ENCODE peak calls at places on chromosome 1, in four cellular contexts. Y is K562, R is HCT116, G is SK-N-SH. A is an unnamed sample.

GRCh38 chr1:39852876-39853275 is 30.4 kb downstream of the TRIT1 start:
- DNase-seq in G (no peak), Y (no peak), R (no peak), A (no peak)

GRCh38 chr1:169933999-169934725 is 40.5 kb upstream of the SCYL3 start:
- DNase-seq in G (no peak), R (no peak), Y (no peak), A (no peak)

GRCh38 chr1:23402286-23403037 is 22.1 kb downstream of the TCEA3 start:
- DNase-seq in Y (no peak), G (no peak), R (no peak), A (no peak)

GRCh38 chr1:204868340-204868700 is 2.3 kb upstream of the NFASC start:
- DNase-seq in Y (no peak), R (no peak), G (no peak), A (no peak)

GRCh38 chr1:116544588-116545358 is 26.1 kb downstream of the CD58 start:
- DNase-seq in G (no peak), Y (no peak), R (no peak), A (no peak)

GRCh38 chr1:85148524-85149250 is 52.1 kb downstream of the SYDE2 start:
- DNase-seq in G (no peak), Y (no peak), R (no peak), A (no peak)

GRCh38 chr1:20731057-20731991 is 1.2 kb downstream of the SH2D5 start:
- DNase-seq in R (no peak), Y (no peak), G (peak), A (no peak)

GRCh38 chr1:96730574-96731298 is 9.2 kb downstream of the PTBP2 start:
- DNase-seq in R (no peak), Y (no peak), G (no peak), A (peak)

GRCh38 chr1:45355683-45356082 is 15.4 kb upstream of the MUTYH start:
- DNase-seq in Y (no peak), R (no peak), G (no peak), A (peak)

GRCh38 chr1:21626921-21627339 is 42.2 kb downstream of the RAP1GAP start:
- DNase-seq in G (no peak), R (no peak), Y (no peak), A (no peak)

GRCh38 chr1:58811303-58811702 is 27.5 kb upstream of the JUN start:
- DNase-seq in Y (no peak), R (no peak), G (no peak), A (no peak)

GRCh38 chr1:220808501-220809186 is 21.9 kb downstream of the MTARC1 start:
- DNase-seq in Y (no peak), G (no peak), R (no peak), A (no peak)

GRCh38 chr1:28359592-28360239 is 9.8 kb upstream of the PHACTR4 start:
- DNase-seq in G (peak), R (no peak), Y (peak), A (peak)

GRCh38 chr1:17066530-17067426 is 12.9 kb upstream of the SDHB start:
- DNase-seq in Y (no peak), G (no peak), R (no peak), A (no peak)

GRCh38 chr1:186829679-186830587 is 1.2 kb downstream of the PLA2G4A start:
- DNase-seq in R (no peak), Y (no peak), G (no peak), A (no peak)

GRCh38 chr1:119081705-119082104 is 58.7 kb downstream of the WARS2 start:
- DNase-seq in G (no peak), R (no peak), Y (no peak), A (no peak)

GRCh38 chr1:231731262-231731661 is 104.7 kb downstream of the DISC1 start:
- DNase-seq in R (no peak), G (no peak), Y (no peak), A (no peak)

GRCh38 chr1:54273092-54273836 is 73.3 kb downstream of the MRPL37 start:
- DNase-seq in G (peak), R (no peak), Y (peak), A (no peak)

GRCh38 chr1:46302091-46303037 is 1.1 kb downstream of the LRRC41 start:
- DNase-seq in R (no peak), Y (peak), G (peak), A (peak)

GRCh38 chr1:1777950-1778826 is at the start of gene NADK:
- DNase-seq in R (peak), Y (peak), G (peak), A (no peak)

GRCh38 chr1:158330390-158330789 is 941 bp downstream of the CD1B start:
- DNase-seq in R (no peak), Y (no peak), G (no peak), A (no peak)

GRCh38 chr1:157781048-157781447 is 4.1 kb upstream of the FCRL2 start:
- DNase-seq in Y (no peak), G (no peak), R (no peak), A (no peak)

GRCh38 chr1:247056071-247056470 is 22.5 kb downstream of the ZNF670 start:
- DNase-seq in R (no peak), Y (no peak), G (no peak), A (no peak)

GRCh38 chr1:119779869-119780356 is 11.2 kb upstream of the HMGCS2 start:
- DNase-seq in Y (no peak), G (peak), R (no peak), A (no peak)

GRCh38 chr1:115409097-115409852 is 71.2 kb upstream of the NGF start:
- DNase-seq in G (no peak), R (no peak), Y (no peak), A (no peak)

GRCh38 chr1:19115082-19115808 is 94.8 kb downstream of the UBR4 start:
- DNase-seq in G (no peak), Y (no peak), R (no peak), A (no peak)

GRCh38 chr1:6704746-6705145 is 3.1 kb upstream of the DNAJC11 start:
- DNase-seq in G (no peak), R (no peak), Y (no peak), A (no peak)

GRCh38 chr1:172567720-172568119 is 34.8 kb downstream of the SUCO start:
- DNase-seq in G (no peak), R (no peak), Y (no peak), A (no peak)

GRCh38 chr1:89546082-89546889 is 21.7 kb downstream of the LRRC8B start:
- DNase-seq in G (no peak), R (no peak), Y (no peak), A (no peak)

GRCh38 chr1:1621682-1622577 is 6.6 kb downstream of the MIB2 start:
- DNase-seq in R (no peak), G (no peak), Y (no peak), A (no peak)

GRCh38 chr1:15283500-15283899 is 36.5 kb downstream of the FHAD1 start:
- DNase-seq in Y (no peak), R (no peak), G (peak), A (no peak)

GRCh38 chr1:3907031-3907534 is 7.0 kb upstream of the C1orf174 start:
- DNase-seq in G (peak), R (no peak), Y (peak), A (no peak)

DNA sequence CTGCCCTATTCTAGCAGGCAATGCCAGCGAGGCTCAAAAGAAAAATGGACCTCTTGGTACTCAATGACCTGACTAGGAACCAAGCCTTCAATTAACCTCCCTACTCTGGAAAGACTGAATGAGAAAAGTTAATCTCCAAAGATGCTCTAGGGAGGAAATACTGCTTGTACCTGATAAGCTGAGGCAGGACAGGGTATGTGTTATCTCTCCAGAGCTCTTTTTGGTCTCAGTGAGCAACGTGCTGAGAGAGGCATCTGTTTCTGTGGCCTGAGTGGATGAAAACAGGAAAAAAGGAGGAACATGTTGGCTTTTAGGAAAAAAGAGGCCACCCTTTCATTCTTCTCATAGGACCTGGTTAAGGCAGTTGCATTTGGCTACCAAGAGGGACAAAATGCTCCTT is 11.2 kb upstream of the MRPL9 start:
- DNase-seq in Y (peak), R (no peak), G (no peak), A (no peak)
- TF ChIP-seq ELF1 in Y (no peak), R (no peak), G (no peak), A (no peak)

DNA sequence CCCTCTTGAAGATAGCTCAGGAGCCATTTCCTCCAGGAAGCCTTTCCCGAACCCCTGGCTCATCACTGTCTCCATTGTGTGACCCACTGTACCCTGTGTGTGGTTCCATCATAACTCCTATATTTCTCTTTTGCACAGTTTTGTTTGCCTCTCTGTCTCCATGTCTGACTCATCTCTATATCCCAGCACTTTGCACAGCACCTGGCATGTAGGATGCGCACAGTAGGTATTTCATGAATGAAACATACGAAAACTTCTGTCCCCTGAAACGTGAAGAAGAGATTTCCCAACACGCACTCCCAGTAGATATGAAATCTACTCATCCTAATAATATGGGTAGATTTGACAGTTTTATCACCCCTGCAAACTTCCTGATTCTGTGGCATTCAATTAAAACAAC is 275.2 kb downstream of the NFIA start:
- DNase-seq in G (no peak), R (no peak), Y (no peak), A (no peak)
- TF ChIP-seq ELF1 in G (no peak), R (no peak), Y (no peak), A (no peak)

GRCh38 chr1:86277909-86278308 is 118.2 kb downstream of the ODF2L start:
- DNase-seq in G (no peak), Y (no peak), R (no peak), A (no peak)
- TF ChIP-seq ELF1 in G (no peak), Y (no peak), R (no peak), A (no peak)

DNA sequence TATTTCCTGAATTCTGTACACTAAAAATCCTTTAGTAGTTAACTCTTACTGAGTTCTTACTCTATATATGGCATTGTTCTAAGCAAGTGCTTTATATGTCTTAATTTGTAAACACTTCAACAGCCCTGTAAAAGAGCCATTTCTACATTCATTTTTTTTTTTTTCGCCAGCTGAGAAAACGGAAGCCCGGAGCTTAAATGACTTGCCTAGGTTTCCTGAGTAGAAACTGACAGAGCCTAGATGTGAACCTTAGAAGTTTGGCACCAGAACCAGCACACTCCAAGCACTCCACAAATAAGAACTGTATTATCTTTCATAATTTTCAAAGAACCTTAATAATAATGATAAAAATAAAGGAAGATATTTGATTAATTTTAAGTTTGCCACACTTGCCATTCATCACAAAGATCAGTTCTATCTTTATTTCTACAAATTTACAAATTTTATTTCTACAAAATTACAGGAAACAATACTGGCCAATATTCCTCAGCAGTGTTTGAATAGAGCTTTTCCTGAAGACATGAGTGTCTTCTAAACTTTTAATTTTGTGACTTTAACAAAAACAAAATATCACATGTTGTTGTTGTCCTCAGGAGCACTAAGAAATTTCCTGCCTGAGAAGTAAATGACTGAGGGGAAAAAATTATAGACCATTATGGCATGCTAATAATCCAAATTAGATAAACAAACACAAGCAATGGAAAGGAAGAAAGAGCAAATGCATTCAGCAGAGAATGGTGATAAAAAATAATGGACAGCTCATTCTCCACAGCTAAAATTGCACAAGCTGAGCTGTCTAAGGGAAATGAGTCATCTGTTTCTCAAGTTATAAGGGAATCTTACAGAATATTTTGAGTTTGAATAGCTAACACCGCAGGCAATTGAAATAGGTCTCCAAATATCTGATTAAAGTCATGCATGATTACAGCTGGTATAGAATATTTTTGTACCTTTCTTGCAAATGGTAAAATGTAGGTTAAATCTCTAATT is 71.2 kb downstream of the DPYD start:
- DNase-seq in R (no peak), Y (no peak), G (no peak), A (no peak)
- TF ChIP-seq ELF1 in R (no peak), Y (no peak), G (no peak), A (no peak)

DNA sequence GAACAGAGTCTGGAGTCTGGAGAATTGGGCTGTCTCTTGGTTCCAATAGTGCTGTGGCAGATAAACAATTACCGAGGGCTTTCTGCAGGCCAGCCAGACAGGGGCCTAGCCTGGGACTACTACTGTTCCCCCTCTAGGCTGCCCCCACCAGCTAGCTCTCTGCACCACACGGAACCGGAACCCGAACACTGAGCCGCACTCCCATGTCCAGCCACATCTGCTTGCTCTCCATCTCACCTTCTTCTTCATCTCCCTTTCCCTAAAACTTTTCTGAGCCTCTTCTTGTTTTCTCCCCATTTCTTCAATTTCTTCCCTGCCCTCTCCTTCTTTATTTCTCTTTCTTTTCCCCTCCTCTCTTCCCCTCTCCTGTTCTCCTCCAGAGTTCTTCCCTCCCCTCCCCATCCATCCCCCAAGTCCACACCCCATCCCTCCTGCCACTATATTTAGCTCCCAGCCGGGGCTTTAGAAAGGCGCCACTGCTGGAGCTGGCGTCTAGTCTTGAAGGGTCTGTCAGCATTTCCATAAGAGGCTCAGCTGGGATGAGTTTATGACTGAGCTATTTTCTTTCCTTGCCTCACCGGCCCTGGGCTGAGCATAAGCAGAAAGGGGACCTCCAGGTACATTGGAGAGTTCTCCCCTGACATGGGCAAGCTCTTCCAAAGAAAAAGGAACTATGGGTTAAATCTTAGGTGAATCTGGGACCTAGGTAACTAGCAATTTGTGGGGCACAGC is 25.7 kb upstream of the ATP2B4 start:
- DNase-seq in G (no peak), R (no peak), Y (no peak), A (no peak)
- TF ChIP-seq ELF1 in G (no peak), R (no peak), Y (no peak), A (no peak)

GRCh38 chr1:236127045-236127444 is 15.3 kb upstream of the GPR137B start:
- DNase-seq in G (no peak), R (no peak), Y (no peak), A (no peak)

GRCh38 chr1:236122176-236122575 is 20.2 kb upstream of the GPR137B start:
- DNase-seq in G (no peak), Y (no peak), R (no peak), A (no peak)

GRCh38 chr1:236123563-236123962 is 18.8 kb upstream of the GPR137B start:
- DNase-seq in R (no peak), G (no peak), Y (no peak), A (no peak)

GRCh38 chr1:236128646-236129178 is 13.6 kb upstream of the GPR137B start:
- DNase-seq in Y (no peak), R (no peak), G (peak), A (no peak)

GRCh38 chr1:236124965-236125364 is 17.4 kb upstream of the GPR137B start:
- DNase-seq in Y (no peak), G (no peak), R (no peak), A (peak)
- TF ChIP-seq ELF1 in Y (no peak), G (no peak), R (no peak), A (no peak)

GRCh38 chr1:95197616-95198252 is 36.3 kb upstream of the RWDD3 start:
- DNase-seq in R (no peak), Y (no peak), G (no peak), A (no peak)
- TF ChIP-seq ELF1 in R (no peak), Y (no peak), G (no peak), A (no peak)

GRCh38 chr1:78490861-78491310 is at the start of gene PTGFR:
- DNase-seq in G (peak), R (no peak), Y (no peak), A (no peak)
- TF ChIP-seq ELF1 in G (no peak), R (no peak), Y (no peak), A (no peak)

DNA sequence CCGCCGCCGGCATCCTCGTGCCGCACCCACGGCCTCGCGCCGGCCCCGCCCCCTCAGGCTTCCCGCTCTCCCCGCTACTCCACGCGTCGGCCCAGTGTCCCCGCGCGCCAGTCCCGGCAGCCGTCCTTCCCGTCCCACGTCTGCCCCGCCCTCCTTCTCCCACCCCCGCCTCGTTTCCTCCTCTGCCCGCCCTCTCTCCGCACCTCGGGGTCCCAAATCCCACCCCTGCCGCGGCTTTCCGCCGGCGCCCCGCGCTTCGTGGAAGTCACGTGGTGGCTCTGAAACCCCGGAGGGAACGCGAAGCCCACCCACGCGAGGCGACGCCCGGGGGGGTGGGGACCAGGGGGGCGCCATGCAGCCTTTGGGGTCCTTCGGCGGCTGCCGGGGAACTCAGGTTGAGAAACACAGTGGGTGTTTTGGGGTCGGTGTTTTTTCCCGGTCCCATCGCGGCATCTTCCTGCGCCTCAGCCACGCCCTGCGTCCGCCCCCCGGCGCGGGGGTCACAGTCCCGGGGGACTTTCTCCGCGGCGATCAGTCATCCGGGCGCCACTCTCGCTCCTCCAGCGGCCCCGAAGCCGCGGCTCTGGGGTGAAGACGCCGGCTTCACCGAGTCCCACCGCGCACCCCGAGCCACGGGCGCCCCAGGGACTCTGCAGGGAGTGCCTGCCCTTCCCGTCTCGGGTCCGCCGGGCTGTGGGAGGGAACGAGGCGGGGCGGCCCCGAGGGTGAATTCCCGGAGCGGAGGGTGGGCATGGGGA is at the start of gene BATF3:
- DNase-seq in G (peak), R (no peak), Y (no peak), A (no peak)
- TF ChIP-seq ELF1 in G (no peak), R (no peak), Y (no peak), A (no peak)

DNA sequence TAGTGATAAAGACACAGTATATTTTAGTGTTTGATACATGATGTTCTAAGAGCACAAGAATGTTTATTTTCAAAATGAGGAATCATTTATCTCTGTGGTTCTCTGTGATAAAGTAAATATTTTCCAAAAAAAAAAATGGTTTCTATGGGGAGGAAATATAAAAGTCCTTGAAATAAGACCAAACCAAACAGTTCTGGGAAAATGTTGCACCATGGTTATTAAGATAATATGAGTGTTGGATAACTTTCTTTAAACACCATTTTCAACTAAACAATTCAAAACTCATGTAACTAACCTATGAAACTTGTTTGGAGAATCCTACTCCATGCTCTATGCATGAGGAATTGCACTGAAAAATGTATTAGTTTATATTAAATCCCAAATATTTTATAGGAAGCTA is 184.6 kb downstream of the KCNT2 start:
- DNase-seq in G (no peak), R (no peak), Y (no peak), A (no peak)
- TF ChIP-seq ELF1 in G (no peak), R (no peak), Y (no peak), A (no peak)